ENCODE peak calls at places on chromosomes 5 and 9, in eight cellular contexts. U is progenitor cell of endocrine pancreas, A is gastrocnemius medialis, T is mesothelial cell of epicardium, Z is omental fat pad, F is brain microvascular endothelial cell, K is GM23338, J is HL-60. R is an unnamed sample.

GRCh38 chr5:110651507-110651906 is 75.0 kb downstream of the TMEM232 start:
- DNase-seq in T (no peak), U (no peak), K (no peak), A (no peak), J (no peak), F (peak; percentile 4), Z (no peak), R (no peak)

GRCh38 chr9:81964216-81965171 is 21.2 kb downstream of the SPATA31D3 start:
- DNase-seq in T (no peak), F (no peak), U (no peak), J (no peak), A (no peak), Z (no peak), K (no peak), R (no peak)

GRCh38 chr5:147391781-147392180 is 118.1 kb downstream of the DPYSL3 start:
- DNase-seq in K (peak; percentile 58), F (peak; percentile 88), A (peak; percentile 75), J (peak; percentile 48), Z (peak; percentile 34), T (no peak), U (no peak), R (no peak)

GRCh38 chr5:3925935-3926334 is 330.3 kb downstream of the IRX1 start:
- DNase-seq in U (no peak), K (no peak), A (no peak), J (no peak), F (no peak), T (no peak), Z (no peak), R (no peak)

GRCh38 chr5:129459485-129460120 is 495 bp upstream of the ADAMTS19 start:
- DNase-seq in J (no peak), T (peak; percentile 53), U (peak; percentile 46), A (no peak), K (peak; percentile 86), F (peak; percentile 7), Z (no peak), R (no peak)

GRCh38 chr9:101119206-101119819 is 90.8 kb downstream of the PLPPR1 start:
- DNase-seq in K (peak; percentile 83), A (no peak), F (peak; percentile 29), J (peak; percentile 8), U (peak; percentile 66), Z (no peak), T (peak; percentile 58), R (no peak)

GRCh38 chr5:77909237-77909636 is 133.1 kb upstream of the TBCA start:
- DNase-seq in F (no peak), J (no peak), Z (no peak), U (no peak), T (no peak), A (no peak), K (no peak), R (no peak)

GRCh38 chr9:70466976-70467551 is 52.6 kb upstream of the KLF9 start:
- DNase-seq in J (no peak), Z (no peak), F (peak; percentile 82), U (no peak), T (no peak), A (peak; percentile 37), K (no peak), R (no peak)

GRCh38 chr5:150075806-150076205 is 10.5 kb downstream of the CSF1R start:
- DNase-seq in A (no peak), Z (no peak), U (no peak), F (no peak), J (no peak), K (no peak), T (peak; percentile 34), R (no peak)

GRCh38 chr5:149392718-149393117 is 13.6 kb upstream of the IL17B start:
- DNase-seq in A (no peak), J (no peak), T (no peak), F (no peak), U (no peak), Z (no peak), K (no peak), R (no peak)

GRCh38 chr5:17497446-17497845 is 585 bp upstream of the TAF11L2 start:
- DNase-seq in T (no peak), Z (no peak), F (no peak), J (no peak), K (no peak), U (no peak), A (no peak), R (no peak)

GRCh38 chr5:174327896-174328295 is 282.4 kb downstream of the NSG2 start:
- DNase-seq in U (no peak), F (no peak), J (no peak), Z (no peak), K (no peak), T (no peak), A (no peak), R (no peak)

GRCh38 chr5:148306446-148306845 is 5.8 kb upstream of the SPINK7 start:
- DNase-seq in K (no peak), T (no peak), Z (no peak), A (no peak), F (no peak), J (no peak), U (no peak), R (no peak)

GRCh38 chr9:120774719-120775118 is 18.5 kb downstream of the FBXW2 start:
- DNase-seq in T (no peak), J (no peak), U (no peak), Z (no peak), F (no peak), K (no peak), A (no peak), R (no peak)

GRCh38 chr5:68898961-68899471 is 194.8 kb upstream of the SLC30A5 start:
- DNase-seq in T (no peak), U (no peak), F (peak; percentile 62), Z (no peak), A (no peak), K (peak; percentile 51), J (no peak), R (no peak)

GRCh38 chr5:134127376-134127861 is 12.9 kb downstream of the TCF7 start:
- DNase-seq in J (no peak), K (no peak), F (peak; percentile 43), U (no peak), A (no peak), T (no peak), Z (no peak), R (no peak)

GRCh38 chr5:133122711-133123110 is 70.9 kb downstream of the HSPA4 start:
- DNase-seq in Z (no peak), F (no peak), T (no peak), K (no peak), J (no peak), A (no peak), U (no peak), R (no peak)

GRCh38 chr9:13279284-13280162 is at the start of gene MPDZ:
- DNase-seq in J (no peak), Z (peak; percentile 24), U (peak; percentile 66), K (peak; percentile 76), F (peak; percentile 77), T (peak; percentile 88), A (peak; percentile 62), R (peak; percentile 40)

GRCh38 chr9:113274474-113275146 is 762 bp downstream of the CDC26 start:
- DNase-seq in U (peak; percentile 22), T (no peak), K (peak; percentile 91), F (peak; percentile 28), A (no peak), Z (no peak), J (peak; percentile 61), R (no peak)

GRCh38 chr9:29213374-29214161 is 1640.3 kb upstream of the C9orf72 start:
- DNase-seq in J (no peak), K (peak; percentile 79), A (no peak), F (no peak), U (peak; percentile 25), T (peak; percentile 49), Z (no peak), R (no peak)

GRCh38 chr5:103393131-103393754 is 134.7 kb downstream of the MACIR start:
- DNase-seq in J (peak; percentile 63), T (no peak), K (peak; percentile 75), U (no peak), Z (no peak), A (peak; percentile 19), F (no peak), R (no peak)

GRCh38 chr5:161286066-161286655 is 260.4 kb downstream of the GABRB2 start:
- DNase-seq in U (no peak), A (no peak), T (no peak), Z (no peak), K (no peak), F (no peak), J (no peak), R (no peak)

GRCh38 chr9:20603524-20604268 is 18.6 kb downstream of the MLLT3 start:
- DNase-seq in A (no peak), K (no peak), Z (no peak), T (no peak), F (no peak), U (no peak), J (no peak), R (no peak)

GRCh38 chr5:36607838-36608783 is 1.7 kb downstream of the SLC1A3 start:
- DNase-seq in F (peak; percentile 34), J (no peak), Z (no peak), U (no peak), K (no peak), T (no peak), A (peak; percentile 32), R (no peak)

GRCh38 chr5:2303391-2304100 is 420.8 kb upstream of the IRX4 start:
- DNase-seq in J (no peak), Z (no peak), F (no peak), T (no peak), K (no peak), A (no peak), U (no peak), R (no peak)

GRCh38 chr5:141127305-141127704 is 5.7 kb downstream of the PCDHB4 start:
- DNase-seq in U (no peak), A (no peak), J (no peak), F (no peak), T (no peak), K (peak; percentile 37), Z (no peak), R (no peak)

GRCh38 chr5:141121985-141122384 is 367 bp downstream of the PCDHB4 start:
- DNase-seq in Z (no peak), J (no peak), K (no peak), U (no peak), A (no peak), T (no peak), F (no peak), R (no peak)

GRCh38 chr5:141121563-141121962 is at the start of gene PCDHB4:
- DNase-seq in T (no peak), Z (no peak), K (peak; percentile 92), F (no peak), U (no peak), A (no peak), J (no peak), R (no peak)
- TF ChIP-seq CTCF in T (no peak), Z (no peak), K (peak; percentile 96), F (no peak), U (no peak), A (peak; percentile 53), J (no peak), R (no peak)

GRCh38 chr5:136819526-136820302 is 454.4 kb upstream of the TRPC7 start:
- DNase-seq in F (no peak), A (no peak), K (peak; percentile 8), U (no peak), J (no peak), T (no peak), Z (no peak), R (no peak)
- TF ChIP-seq CTCF in F (no peak), A (no peak), K (no peak), U (no peak), J (no peak), T (no peak), Z (no peak), R (no peak)

GRCh38 chr5:32323741-32324140 is 11.0 kb upstream of the MTMR12 start:
- DNase-seq in Z (no peak), F (no peak), J (no peak), A (no peak), T (no peak), U (no peak), K (peak; percentile 71), R (no peak)
- TF ChIP-seq CTCF in Z (no peak), F (no peak), J (no peak), A (no peak), T (no peak), U (no peak), K (peak; percentile 50), R (no peak)

GRCh38 chr9:107861075-107861474 is 371.5 kb upstream of the KLF4 start:
- DNase-seq in U (no peak), F (no peak), Z (no peak), T (no peak), J (no peak), K (peak; percentile 6), A (no peak), R (no peak)
- TF ChIP-seq CTCF in U (no peak), F (no peak), Z (no peak), T (no peak), J (no peak), K (peak; percentile 26), A (no peak), R (no peak)

R was measured in D721Med.